ENCODE peak calls at places on chromosome 6, in nine cellular contexts. T, K, A, F, C, Y, O, N and Q are unnamed samples.

GRCh38 chr6:54697423-54697822 is 149.1 kb upstream of the FAM83B start:
- DNase-seq in Y (no peak), F (no peak), N (no peak), T (no peak), K (peak), O (no peak), C (no peak), A (no peak), Q (no peak)

GRCh38 chr6:97669191-97669651 is 386.2 kb upstream of the MMS22L start:
- DNase-seq in N (no peak), F (no peak), C (no peak), T (peak), K (peak), Y (no peak), A (peak), O (no peak), Q (peak)

GRCh38 chr6:6494677-6495076 is 93.8 kb upstream of the LY86 start:
- DNase-seq in C (peak), N (peak), F (no peak), O (no peak), Y (no peak), K (no peak), T (peak), A (no peak), Q (peak)

GRCh38 chr6:103122766-103123601 is 1729.5 kb downstream of the GRIK2 start:
- DNase-seq in A (no peak), C (peak), F (peak), Y (no peak), K (peak), O (no peak), T (peak), N (peak), Q (peak)

GRCh38 chr6:26312096-26312463 is 52.9 kb upstream of the BTN3A2 start:
- DNase-seq in N (no peak), C (no peak), O (no peak), A (no peak), K (no peak), F (no peak), T (no peak), Y (no peak), Q (no peak)

GRCh38 chr6:44925100-44925739 is 402.9 kb upstream of the RUNX2 start:
- DNase-seq in O (no peak), F (no peak), N (no peak), T (no peak), C (no peak), A (no peak), K (no peak), Y (no peak), Q (peak)

GRCh38 chr6:39527792-39528564 is 197.2 kb downstream of the KIF6 start:
- DNase-seq in C (no peak), K (no peak), T (no peak), A (no peak), N (no peak), O (no peak), Y (no peak), F (no peak), Q (no peak)

GRCh38 chr6:122033564-122034181 is 365.8 kb upstream of the HSF2 start:
- DNase-seq in N (peak), F (no peak), Y (no peak), C (no peak), T (peak), O (no peak), K (peak), A (peak), Q (peak)

GRCh38 chr6:13105139-13105538 is 223.2 kb downstream of the TBC1D7 start:
- DNase-seq in C (no peak), K (no peak), T (no peak), A (no peak), Y (no peak), O (no peak), N (no peak), F (no peak), Q (no peak)

GRCh38 chr6:153051801-153052200 is 49.3 kb upstream of the MTRF1L start:
- DNase-seq in F (no peak), A (no peak), N (no peak), O (no peak), T (no peak), K (no peak), Y (no peak), C (no peak), Q (no peak)

GRCh38 chr6:107564223-107564855 is 74.4 kb downstream of the SOBP start:
- DNase-seq in T (no peak), O (no peak), F (no peak), C (no peak), K (no peak), N (no peak), A (no peak), Y (no peak), Q (no peak)